ENCODE peak calls at places on chromosomes 12 and 14, in five cellular contexts. Z is AML-193, X is heart right ventricle, A is endothelial cell, W is IMR-90. U is an unnamed sample.
A peak's percentile ranks its signal among the peaks of the same experiment; 100 is the strongest.

GRCh38 chr12:47504775-47505446 is 200.9 kb downstream of the RPAP3 start:
- DNase-seq in Z (no peak), X (no peak), A (no peak), W (peak; percentile 82), U (peak; percentile 78)

GRCh38 chr14:21921453-21921852 is 247.8 kb upstream of the OR4E1 start:
- DNase-seq in Z (no peak), X (no peak), A (no peak), W (no peak), U (no peak)

GRCh38 chr12:110647669-110648068 is 33.7 kb downstream of the TCTN1 start:
- DNase-seq in Z (no peak), X (no peak), A (no peak), W (no peak), U (no peak)

GRCh38 chr12:68432622-68433021 is 100.5 kb upstream of the MDM1 start:
- DNase-seq in Z (no peak), X (no peak), A (no peak), W (peak; percentile 39), U (no peak)

GRCh38 chr12:118187746-118188390 is 51.9 kb downstream of the PEBP1 start:
- DNase-seq in Z (no peak), X (no peak), A (no peak), W (no peak), U (peak; percentile 20)

GRCh38 chr12:57001448-57001906 is 4.9 kb downstream of the ZBTB39 start:
- DNase-seq in Z (peak; percentile 62), X (peak; percentile 62), A (peak; percentile 91), W (peak; percentile 60), U (peak; percentile 61)

GRCh38 chr12:120466560-120467315 is 2.8 kb downstream of the SRSF9 start:
- DNase-seq in Z (peak; percentile 53), X (peak; percentile 7), A (peak; percentile 39), W (peak; percentile 45), U (peak; percentile 38)

GRCh38 chr14:26730929-26731618 is 133.2 kb upstream of the NOVA1 start:
- DNase-seq in Z (peak; percentile 7), X (no peak), A (peak; percentile 41), W (peak; percentile 3), U (no peak)

GRCh38 chr12:112575559-112576067 is 156.9 kb downstream of the PTPN11 start:
- DNase-seq in Z (no peak), X (no peak), A (no peak), W (no peak), U (no peak)

GRCh38 chr14:101562659-101563351 is 1.5 kb downstream of the DIO3 start:
- DNase-seq in Z (no peak), X (no peak), A (no peak), W (no peak), U (no peak)

GRCh38 chr14:24605435-24606190 is 3.9 kb downstream of the GZMH start:
- DNase-seq in Z (peak; percentile 44), X (no peak), A (peak; percentile 53), W (no peak), U (no peak)

GRCh38 chr14:102568115-102568614 is 24.3 kb upstream of the RCOR1 start:
- DNase-seq in Z (no peak), X (no peak), A (no peak), W (no peak), U (no peak)

GRCh38 chr14:81655423-81656314 is 122.0 kb upstream of the SEL1L start:
- DNase-seq in Z (no peak), X (peak; percentile 12), A (no peak), W (no peak), U (no peak)

GRCh38 chr14:99191663-99192621 is 80.1 kb downstream of the BCL11B start:
- DNase-seq in Z (no peak), X (peak; percentile 67), A (no peak), W (peak; percentile 13), U (peak; percentile 10)

GRCh38 chr12:21711376-21711775 is 53.7 kb upstream of the LDHB start:
- DNase-seq in Z (no peak), X (no peak), A (no peak), W (no peak), U (no peak)

GRCh38 chr12:51527872-51528271 is 63.2 kb upstream of the SCN8A start:
- DNase-seq in Z (no peak), X (no peak), A (no peak), W (no peak), U (no peak)

GRCh38 chr14:75144944-75145343 is 18.1 kb upstream of the NEK9 start:
- DNase-seq in Z (peak; percentile 81), X (peak; percentile 22), A (no peak), W (no peak), U (no peak)

GRCh38 chr12:57628280-57629191 is 4.5 kb downstream of the B4GALNT1 start:
- DNase-seq in Z (no peak), X (no peak), A (peak; percentile 2), W (no peak), U (no peak)

GRCh38 chr12:93790472-93791152 is 113.4 kb downstream of the CRADD start:
- DNase-seq in Z (no peak), X (no peak), A (no peak), W (peak; percentile 89), U (peak; percentile 78)

GRCh38 chr12:25723286-25723685 is 170.2 kb upstream of the LMNTD1 start:
- DNase-seq in Z (no peak), X (peak; percentile 15), A (no peak), W (peak; percentile 27), U (no peak)

GRCh38 chr14:87199371-87199770 is 793.6 kb downstream of the GALC start:
- DNase-seq in Z (no peak), X (no peak), A (no peak), W (no peak), U (no peak)

GRCh38 chr14:50967104-50967503 is 22.8 kb upstream of the PYGL start:
- DNase-seq in Z (no peak), X (no peak), A (no peak), W (peak; percentile 49), U (no peak)

U was measured in HFFc6.